ENCODE peak calls at places on chromosomes 12 and 14, in five cellular contexts. F is GM12878, I is K562, M is H1, K is HepG2. S is an unnamed sample.

GRCh38 chr14:66099451-66099850 is 386.7 kb upstream of the CCDC196 start:
- DNase-seq in K (no peak), F (no peak), I (no peak), M (no peak), S (no peak)

GRCh38 chr12:95836185-95836609 is 22.6 kb upstream of the SNRPF start:
- DNase-seq in I (no peak), M (no peak), F (no peak), K (no peak), S (peak; percentile 21)

GRCh38 chr14:45526715-45527549 is 273.9 kb upstream of the MIS18BP1 start:
- DNase-seq in I (peak; percentile 5), M (peak; percentile 50), F (peak; percentile 1), K (peak; percentile 63), S (peak; percentile 21)

GRCh38 chr12:27424631-27425230 is 21.8 kb upstream of the SMCO2 start:
- DNase-seq in I (no peak), K (peak; percentile 45), M (no peak), F (no peak), S (peak; percentile 19)

GRCh38 chr12:44875954-44876553 is at the start of gene NELL2:
- DNase-seq in F (no peak), K (no peak), I (peak; percentile 72), M (peak; percentile 49), S (peak; percentile 83)

GRCh38 chr12:72836184-72836583 is 564.0 kb downstream of the TRHDE start:
- DNase-seq in I (no peak), K (no peak), M (no peak), F (no peak), S (no peak)

GRCh38 chr14:67263499-67264149 is 22.4 kb downstream of the PALS1 start:
- DNase-seq in F (no peak), I (no peak), M (no peak), K (no peak), S (no peak)

GRCh38 chr12:67456281-67456918 is 187.2 kb downstream of the CAND1 start:
- DNase-seq in I (no peak), K (no peak), M (no peak), F (no peak), S (peak; percentile 18)

GRCh38 chr12:123091230-123091629 is 59.7 kb downstream of the PITPNM2 start:
- DNase-seq in F (no peak), K (no peak), M (no peak), I (no peak), S (no peak)

GRCh38 chr12:32671930-32672785 is 6.9 kb upstream of the DNM1L start:
- DNase-seq in M (no peak), I (peak; percentile 42), K (peak; percentile 51), F (no peak), S (peak; percentile 85)

GRCh38 chr12:79451988-79452387 is 238.8 kb downstream of the PAWR start:
- DNase-seq in F (no peak), K (peak; percentile 31), M (no peak), I (no peak), S (peak; percentile 23)

GRCh38 chr12:109461846-109462766 is 15.0 kb downstream of the KCTD10 start:
- DNase-seq in F (no peak), K (peak; percentile 43), I (peak; percentile 45), M (no peak), S (peak; percentile 78)

GRCh38 chr14:56023681-56024080 is 94.5 kb upstream of the PELI2 start:
- DNase-seq in I (no peak), K (no peak), M (no peak), F (no peak), S (no peak)

GRCh38 chr12:101667591-101667990 is 29.8 kb upstream of the CHPT1 start:
- DNase-seq in M (no peak), I (no peak), F (no peak), K (no peak), S (no peak)

GRCh38 chr14:55077155-55077554 is 25.7 kb downstream of the MAPK1IP1L start:
- DNase-seq in F (no peak), I (no peak), M (no peak), K (peak; percentile 19), S (no peak)

GRCh38 chr14:83874662-83875061 is 1655.3 kb upstream of the FLRT2 start:
- DNase-seq in I (no peak), K (no peak), M (no peak), F (no peak), S (no peak)

GRCh38 chr12:2374092-2374740 is 321.4 kb downstream of the CACNA1C start:
- DNase-seq in F (no peak), K (no peak), I (no peak), M (no peak), S (no peak)

GRCh38 chr12:52655251-52655650 is 3.2 kb upstream of the KRT2 start:
- DNase-seq in M (no peak), I (no peak), F (no peak), K (no peak), S (no peak)

GRCh38 chr12:121787063-121787774 is 6.3 kb downstream of the RHOF start:
- DNase-seq in M (no peak), F (no peak), K (no peak), I (no peak), S (no peak)

GRCh38 chr12:113050808-113051207 is 5.7 kb upstream of the DTX1 start:
- DNase-seq in M (no peak), I (no peak), K (no peak), F (no peak), S (no peak)

GRCh38 chr14:87852107-87852506 is 140.9 kb downstream of the GALC start:
- DNase-seq in F (no peak), I (no peak), M (no peak), K (no peak), S (no peak)

GRCh38 chr12:101042211-101042610 is 167.8 kb downstream of the SLC5A8 start:
- DNase-seq in K (peak; percentile 23), I (no peak), M (no peak), F (no peak), S (no peak)

GRCh38 chr14:80055226-80055625 is 156.1 kb downstream of the DIO2 start:
- DNase-seq in K (no peak), M (no peak), F (no peak), I (no peak), S (no peak)

GRCh38 chr12:70948976-70949336 is 28.4 kb upstream of the PTPRR start:
- DNase-seq in I (no peak), K (no peak), M (no peak), F (no peak), S (no peak)

GRCh38 chr12:119808441-119808840 is 68.7 kb downstream of the CIT start:
- DNase-seq in I (no peak), F (no peak), M (no peak), K (no peak), S (no peak)

GRCh38 chr12:119804011-119804641 is 73.0 kb downstream of the CIT start:
- DNase-seq in M (peak; percentile 68), F (no peak), K (peak; percentile 54), I (peak; percentile 21), S (peak; percentile 86)

GRCh38 chr12:119807380-119807779 is 69.7 kb downstream of the CIT start:
- DNase-seq in M (no peak), K (no peak), F (no peak), I (no peak), S (no peak)

GRCh38 chr12:119802472-119802871 is 74.6 kb downstream of the CIT start:
- DNase-seq in M (no peak), F (no peak), I (no peak), K (no peak), S (no peak)

DNA sequence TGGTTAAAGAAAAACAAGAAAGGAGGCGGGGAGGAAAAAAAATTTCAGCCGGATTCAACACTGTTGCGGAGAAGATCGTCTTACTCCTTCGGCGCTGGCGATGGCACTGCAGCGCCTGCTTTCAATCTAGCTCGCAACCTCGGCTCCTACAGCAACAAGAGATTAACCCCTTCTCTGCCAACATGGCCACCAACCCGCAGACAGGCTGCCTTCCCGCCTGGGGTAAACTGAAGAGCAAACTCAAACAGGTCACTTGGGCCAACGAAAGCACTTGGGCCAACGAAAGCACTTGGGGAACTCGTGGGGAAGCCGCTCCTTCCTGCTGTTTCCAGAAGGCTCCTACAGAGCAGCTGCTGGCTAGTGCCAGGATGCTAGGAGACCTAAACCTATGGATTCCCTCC is 73.7 kb downstream of the CIT start:
- DNase-seq in K (no peak), M (peak; percentile 21), I (no peak), F (no peak), S (peak; percentile 41)
- TF ChIP-seq TAF1 in K (no peak), M (peak; percentile 43), I (no peak), F (no peak), S (no peak)

DNA sequence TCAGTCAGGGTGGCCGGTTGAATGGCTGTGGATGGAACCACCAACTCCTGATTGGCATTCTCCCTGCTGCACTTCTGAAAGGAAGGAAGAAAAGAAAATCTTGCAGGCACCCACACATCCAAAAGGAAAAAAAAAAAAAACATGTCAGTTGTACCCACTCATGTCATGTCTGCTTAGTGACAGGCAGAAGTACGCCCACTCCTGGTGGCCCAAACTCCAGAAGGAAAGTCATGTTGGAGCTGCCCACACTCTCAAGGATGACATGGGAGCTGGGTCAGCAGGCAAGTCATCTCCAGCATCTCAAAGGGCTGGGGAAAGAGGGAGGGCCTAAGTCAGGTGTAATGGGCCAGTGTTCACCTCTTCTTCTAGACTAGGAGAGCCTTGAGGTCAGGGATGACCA is 1079.1 kb downstream of the BCL11B start:
- DNase-seq in I (no peak), M (no peak), K (no peak), F (no peak), S (no peak)
- H3K9ac ChIP-seq in I (no peak overlapping the region), M (no peak overlapping the region), K (no peak overlapping the region), F (no peak overlapping the region), S (no peak overlapping the region)

GRCh38 chr14:51680031-51680430 is 28.3 kb downstream of the FRMD6 start:
- DNase-seq in K (no peak), F (no peak), M (no peak), I (no peak), S (no peak)
- TF ChIP-seq TAF1 in K (no peak), F (no peak), M (no peak), I (no peak), S (no peak)

GRCh38 chr12:106088246-106089200 is 50.2 kb downstream of the NUAK1 start:
- DNase-seq in I (no peak), K (no peak), M (no peak), F (no peak), S (no peak)

GRCh38 chr12:106091421-106091820 is 47.3 kb downstream of the NUAK1 start:
- DNase-seq in F (no peak), M (no peak), K (no peak), I (no peak), S (no peak)

GRCh38 chr12:106093246-106093645 is 45.5 kb downstream of the NUAK1 start:
- DNase-seq in K (no peak), M (no peak), I (no peak), F (no peak), S (no peak)

GRCh38 chr12:106089935-106090334 is 48.8 kb downstream of the NUAK1 start:
- DNase-seq in M (no peak), F (no peak), K (no peak), I (no peak), S (no peak)

DNA sequence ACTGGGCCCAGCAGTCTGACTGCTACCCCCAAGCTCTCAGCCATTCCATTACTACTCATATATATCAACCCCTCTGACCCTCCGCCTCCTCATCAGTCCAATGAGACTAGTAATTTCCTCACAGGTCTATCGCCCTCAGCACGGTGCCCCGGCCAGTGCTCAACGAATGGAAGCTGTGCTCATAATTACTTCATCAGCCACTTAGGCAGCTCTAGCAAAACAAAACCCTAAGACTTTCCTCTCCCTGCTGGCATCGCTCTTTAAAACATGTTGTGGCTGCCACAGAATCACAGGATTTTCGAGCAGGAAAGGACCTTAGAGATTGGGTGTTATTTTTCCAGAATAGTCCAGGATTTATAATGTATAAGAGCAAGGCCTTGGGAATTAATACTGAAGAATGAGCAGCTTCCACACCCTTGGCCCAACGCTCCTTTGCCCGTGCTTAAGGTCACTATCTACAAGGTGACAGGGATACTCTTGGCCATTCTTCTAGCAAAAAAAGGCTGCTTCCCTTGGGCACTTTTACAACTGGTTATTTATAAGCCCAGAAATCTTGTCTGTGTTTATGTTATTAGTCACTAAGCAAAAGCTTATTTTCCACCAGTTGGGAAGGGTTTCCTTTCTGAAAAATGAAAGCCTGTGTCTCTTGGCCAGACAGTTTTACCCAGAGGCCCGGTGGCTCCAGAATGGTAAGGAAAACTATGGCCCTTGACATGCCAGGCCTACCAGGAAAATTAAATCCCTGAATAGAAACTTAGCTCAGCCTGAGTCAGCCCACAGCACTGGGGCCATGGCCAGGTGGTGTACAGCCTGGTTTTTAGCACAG is 48.0 kb downstream of the NUAK1 start:
- DNase-seq in F (no peak), I (no peak), K (no peak), M (no peak), S (no peak)
- H3K9ac ChIP-seq in F (no peak overlapping the region), I (no peak overlapping the region), K (no peak overlapping the region), M (no peak overlapping the region), S (peak overlapping the region; percentile 45)